ENCODE peak calls at places on chromosomes 6 and 20, in ten cellular contexts. F, I, D, Z, B, J, S, K, P and V are unnamed samples.

GRCh38 chr6:89311853-89312531 is 3.1 kb downstream of the GABRR2 start:
- DNase-seq in F (peak), I (peak), D (peak), Z (no peak), B (peak), J (peak), S (peak), K (peak), P (no peak), V (no peak)

GRCh38 chr20:875115-875514 is 41.0 kb downstream of the ANGPT4 start:
- DNase-seq in F (no peak), I (no peak), D (no peak), Z (no peak), B (no peak), J (no peak), S (no peak), K (no peak), P (no peak), V (no peak)

GRCh38 chr6:24033284-24033683 is 92.7 kb upstream of the NRSN1 start:
- DNase-seq in F (no peak), I (peak), D (peak), Z (no peak), B (no peak), J (no peak), S (no peak), K (no peak), P (no peak), V (no peak)

GRCh38 chr6:106512958-106513480 is 116.3 kb downstream of the RTN4IP1 start:
- DNase-seq in F (no peak), I (no peak), D (peak), Z (no peak), B (no peak), J (no peak), S (no peak), K (no peak), P (no peak), V (no peak)

GRCh38 chr6:148599967-148600426 is 146.8 kb upstream of the UST start:
- DNase-seq in F (no peak), I (peak), D (no peak), Z (no peak), B (no peak), J (no peak), S (no peak), K (peak), P (no peak), V (no peak)

GRCh38 chr6:117423754-117424153 is 2.0 kb downstream of the ROS1 start:
- DNase-seq in F (no peak), I (no peak), D (no peak), Z (no peak), B (no peak), J (no peak), S (no peak), K (no peak), P (no peak), V (no peak)

GRCh38 chr6:148445620-148446019 is 103.0 kb downstream of the SASH1 start:
- DNase-seq in F (peak), I (no peak), D (no peak), Z (no peak), B (peak), J (no peak), S (peak), K (peak), P (no peak), V (no peak)

GRCh38 chr6:137867685-137868509 is 838 bp downstream of the TNFAIP3 start:
- DNase-seq in F (no peak), I (peak), D (peak), Z (peak), B (no peak), J (no peak), S (no peak), K (peak), P (no peak), V (no peak)

GRCh38 chr20:51985013-51985415 is 182.7 kb upstream of the SALL4 start:
- DNase-seq in F (peak), I (no peak), D (no peak), Z (no peak), B (peak), J (peak), S (peak), K (peak), P (peak), V (no peak)

GRCh38 chr6:160031442-160031841 is 62.6 kb downstream of the IGF2R start:
- DNase-seq in F (no peak), I (no peak), D (no peak), Z (no peak), B (peak), J (no peak), S (no peak), K (peak), P (no peak), V (no peak)